ENCODE peak calls at places on chromosomes 3 and 15, in four cellular contexts. A is nephron progenitor cell; Q is naive thymus-derived CD8-positive, alpha-beta T cell; Y is EH. T is an unnamed sample.

GRCh38 chr3:194739498-194740284 is 54.0 kb downstream of the FAM43A start:
- DNase-seq in A (no peak), Q (no peak), Y (peak), T (no peak)

GRCh38 chr15:100234158-100235029 is 107.4 kb downstream of the ADAMTS17 start:
- DNase-seq in A (no peak), Q (no peak), Y (no peak), T (no peak)

GRCh38 chr3:123792473-123793201 is 91.5 kb downstream of the MYLK start:
- DNase-seq in A (no peak), Q (no peak), Y (peak), T (no peak)

GRCh38 chr3:38027466-38028465 is 1.7 kb downstream of the PLCD1 start:
- DNase-seq in A (no peak), Q (no peak), Y (no peak), T (peak)

GRCh38 chr3:152322756-152323155 is 54.0 kb downstream of the MBNL1 start:
- DNase-seq in A (no peak), Q (no peak), Y (peak), T (no peak)

GRCh38 chr15:71807125-71807629 is 3.2 kb upstream of the NR2E3 start:
- DNase-seq in A (peak), Q (no peak), Y (no peak), T (no peak)

GRCh38 chr3:45870099-45870498 is 16.2 kb upstream of the CCR9 start:
- DNase-seq in A (no peak), Q (peak), Y (no peak), T (no peak)

GRCh38 chr15:94203321-94203720 is 28.0 kb upstream of the MCTP2 start:
- DNase-seq in A (no peak), Q (no peak), Y (no peak), T (no peak)

GRCh38 chr15:43207024-43207423 is 13.8 kb downstream of the EPB42 start:
- DNase-seq in A (no peak), Q (no peak), Y (no peak), T (no peak)

GRCh38 chr3:182533394-182533793 is 259.9 kb upstream of the ATP11B start:
- DNase-seq in A (no peak), Q (no peak), Y (no peak), T (no peak)

GRCh38 chr15:39211108-39211979 is 369.5 kb upstream of the THBS1 start:
- DNase-seq in A (no peak), Q (no peak), Y (no peak), T (no peak)

GRCh38 chr3:188431553-188431952 is 277.6 kb downstream of the LPP start:
- DNase-seq in A (no peak), Q (no peak), Y (peak), T (no peak)

GRCh38 chr3:110254591-110254990 is 817.0 kb upstream of the NECTIN3 start:
- DNase-seq in A (no peak), Q (no peak), Y (no peak), T (no peak)

GRCh38 chr3:163916596-163917560 is 1161.4 kb downstream of the SI start:
- DNase-seq in A (no peak), Q (no peak), Y (no peak), T (no peak)